ENCODE peak calls at places on chromosomes 1 and 21, in six cellular contexts. S is endothelial cell of umbilical vein, W is WTC11, I is HepG2, Q is A549, G is H1. E is an unnamed sample.

GRCh38 chr1:198118136-198118535 is 38.7 kb upstream of the NEK7 start:
- DNase-seq in G (no peak), S (peak), Q (no peak), W (no peak), I (no peak), E (no peak)

GRCh38 chr1:208111646-208112200 is 132.5 kb downstream of the PLXNA2 start:
- DNase-seq in G (no peak), I (no peak), Q (no peak), S (no peak), W (no peak), E (no peak)

GRCh38 chr1:233140974-233141373 is 154.6 kb downstream of the PCNX2 start:
- DNase-seq in S (peak), Q (no peak), I (no peak), W (no peak), G (no peak), E (no peak)

GRCh38 chr21:31721381-31721780 is 10.5 kb downstream of the SCAF4 start:
- DNase-seq in G (no peak), Q (no peak), W (no peak), S (no peak), I (no peak), E (no peak)

GRCh38 chr1:184214128-184214527 is 162.6 kb downstream of the TSEN15 start:
- DNase-seq in Q (no peak), I (no peak), S (no peak), W (no peak), G (no peak), E (no peak)

GRCh38 chr1:1259948-1260614 is 13.6 kb upstream of the C1QTNF12 start:
- DNase-seq in Q (no peak), S (no peak), W (no peak), I (no peak), G (no peak), E (no peak)

GRCh38 chr1:51523931-51524330 is 4.9 kb upstream of the EPS15 start:
- DNase-seq in W (no peak), G (no peak), S (no peak), Q (no peak), I (no peak), E (no peak)

GRCh38 chr1:169601096-169601881 is 15.0 kb upstream of the F5 start:
- DNase-seq in S (peak), I (peak), W (no peak), Q (peak), G (no peak), E (peak)

GRCh38 chr1:66778969-66779368 is 22.1 kb downstream of the INSL5 start:
- DNase-seq in S (no peak), G (no peak), Q (no peak), W (no peak), I (no peak), E (no peak)

GRCh38 chr1:154324669-154325582 is at the start of gene ATP8B2:
- DNase-seq in W (peak), I (peak), S (peak), G (peak), Q (peak), E (peak)

GRCh38 chr1:82538876-82539275 is 738.1 kb downstream of the ADGRL2 start:
- DNase-seq in G (no peak), I (no peak), Q (no peak), S (peak), W (no peak), E (no peak)

GRCh38 chr1:86948212-86948611 is 33.8 kb downstream of the HS2ST1 start:
- DNase-seq in W (no peak), Q (no peak), G (no peak), S (no peak), I (no peak), E (no peak)

GRCh38 chr1:1267488-1268283 is 6.0 kb downstream of the UBE2J2 start:
- DNase-seq in W (no peak), Q (no peak), I (no peak), G (no peak), S (no peak), E (no peak)

GRCh38 chr1:11229178-11229577 is 33.2 kb downstream of the MTOR start:
- DNase-seq in S (no peak), G (no peak), Q (no peak), I (no peak), W (no peak), E (no peak)

GRCh38 chr1:227767401-227768396 is 32.5 kb downstream of the SNAP47 start:
- DNase-seq in W (no peak), S (no peak), G (no peak), I (no peak), Q (no peak), E (no peak)

GRCh38 chr21:36082140-36082742 is 12.4 kb downstream of the CBR1 start:
- DNase-seq in I (no peak), W (no peak), S (no peak), G (no peak), Q (no peak), E (peak)

GRCh38 chr1:170707116-170707515 is 43.2 kb downstream of the PRRX1 start:
- DNase-seq in W (no peak), I (no peak), S (no peak), Q (no peak), G (no peak), E (no peak)

GRCh38 chr1:45380125-45380524 is 39.9 kb upstream of the MUTYH start:
- DNase-seq in G (no peak), I (no peak), S (no peak), Q (no peak), W (no peak), E (no peak)

GRCh38 chr1:113792471-113792870 is 19.8 kb downstream of the RSBN1 start:
- DNase-seq in I (no peak), Q (no peak), W (no peak), G (no peak), S (no peak), E (no peak)

GRCh38 chr1:97632075-97632474 is 288.8 kb downstream of the DPYD start:
- DNase-seq in I (no peak), S (peak), G (no peak), W (no peak), Q (no peak), E (no peak)

GRCh38 chr1:245751671-245752070 is 596.9 kb downstream of the KIF26B start:
- DNase-seq in I (no peak), S (no peak), G (no peak), W (no peak), Q (no peak), E (no peak)

GRCh38 chr1:224867715-224868114 is 61.8 kb upstream of the DNAH14 start:
- DNase-seq in S (no peak), W (no peak), I (no peak), G (no peak), Q (no peak), E (no peak)

GRCh38 chr21:36700295-36700960 is 1.5 kb downstream of the SIM2 start:
- DNase-seq in I (no peak), W (no peak), Q (no peak), G (peak), S (no peak), E (no peak)

GRCh38 chr1:234316486-234316885 is 56.8 kb upstream of the COA6 start:
- DNase-seq in S (no peak), Q (no peak), I (no peak), W (no peak), G (no peak), E (no peak)

GRCh38 chr1:165598676-165599059 is 32.4 kb upstream of the MGST3 start:
- DNase-seq in S (no peak), Q (no peak), W (no peak), G (no peak), I (no peak), E (no peak)

GRCh38 chr21:35674895-35675470 is 385.3 kb downstream of the SETD4 start:
- DNase-seq in W (no peak), S (no peak), Q (no peak), G (no peak), I (no peak), E (no peak)

GRCh38 chr1:84224905-84225304 is 76.6 kb upstream of the SAMD13 start:
- DNase-seq in S (no peak), W (no peak), I (no peak), Q (no peak), G (no peak), E (no peak)

GRCh38 chr1:248372394-248372793 is 3.2 kb upstream of the OR2T6 start:
- DNase-seq in G (no peak), Q (no peak), W (no peak), I (no peak), S (no peak), E (no peak)

GRCh38 chr1:154992721-154993571 is 440 bp upstream of the LENEP start:
- DNase-seq in Q (no peak), S (no peak), G (peak), I (no peak), W (no peak), E (peak)

GRCh38 chr1:201307760-201308499 is 24.6 kb downstream of the PKP1 start:
- DNase-seq in G (no peak), W (no peak), Q (peak), I (no peak), S (no peak), E (no peak)

GRCh38 chr1:192809286-192810252 is 730 bp downstream of the RGS2 start:
- DNase-seq in S (peak), I (no peak), G (no peak), W (peak), Q (peak), E (peak)

GRCh38 chr1:43293896-43294760 is 6.7 kb upstream of the TIE1 start:
- DNase-seq in G (no peak), W (no peak), S (peak), Q (no peak), I (no peak), E (no peak)

GRCh38 chr1:162283657-162284056 is 93.0 kb downstream of the SPATA46 start:
- DNase-seq in G (no peak), W (no peak), I (no peak), S (peak), Q (no peak), E (no peak)

GRCh38 chr1:229339520-229339919 is 3.3 kb downstream of the CCSAP start:
- DNase-seq in W (no peak), G (no peak), I (no peak), S (no peak), Q (no peak), E (no peak)

GRCh38 chr1:98661544-98662353 is at the start of gene SNX7:
- DNase-seq in W (peak), S (peak), I (peak), Q (peak), G (peak), E (no peak)

DNA sequence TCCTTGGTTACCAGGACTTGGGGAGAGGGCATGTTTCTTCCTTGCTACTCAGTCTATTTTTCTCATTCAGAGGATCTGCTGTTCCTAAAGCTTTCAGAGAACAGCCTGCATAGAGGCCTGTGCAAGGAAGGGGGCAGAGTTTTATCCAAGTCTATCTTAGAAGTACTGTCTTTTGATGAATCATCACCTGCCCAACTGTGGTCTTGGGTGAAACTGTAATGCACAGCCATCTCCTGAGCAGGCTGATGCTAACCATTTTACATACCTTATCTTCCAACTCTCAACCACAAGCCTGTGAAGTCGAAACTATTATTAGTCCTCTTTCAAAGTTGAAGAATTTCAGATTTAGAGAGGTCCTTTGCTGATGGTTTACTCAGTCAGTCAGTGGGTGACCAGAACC is 368.0 kb downstream of the HHAT start:
- DNase-seq in G (no peak), S (no peak), W (no peak), I (no peak), Q (no peak), E (no peak)
- TF ChIP-seq JUN in G (no peak), S (no peak), W (no peak), I (no peak), Q (no peak), E (no peak)

DNA sequence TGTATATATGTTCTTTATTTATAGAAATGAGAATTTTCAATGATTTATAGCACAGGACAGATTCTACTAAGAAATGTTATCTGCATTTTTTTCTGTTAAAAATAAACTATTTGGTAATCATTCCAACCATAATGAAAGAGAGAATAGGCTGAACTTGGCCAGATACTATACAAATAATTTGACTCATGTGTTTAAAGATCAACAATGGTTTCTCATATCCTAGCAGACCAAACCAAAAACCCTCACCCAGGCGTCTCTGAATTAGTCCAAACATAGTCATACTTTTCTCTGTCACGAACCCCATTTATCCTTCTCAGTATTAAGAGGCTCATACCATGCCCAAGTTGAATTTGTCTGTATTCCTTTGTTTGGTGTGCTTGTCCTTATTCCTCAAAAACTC is 40.3 kb downstream of the RPE65 start:
- DNase-seq in Q (no peak), G (no peak), S (no peak), W (no peak), I (no peak), E (no peak)
- TF ChIP-seq JUN in Q (no peak), G (no peak), S (no peak), W (no peak), I (no peak), E (no peak)

DNA sequence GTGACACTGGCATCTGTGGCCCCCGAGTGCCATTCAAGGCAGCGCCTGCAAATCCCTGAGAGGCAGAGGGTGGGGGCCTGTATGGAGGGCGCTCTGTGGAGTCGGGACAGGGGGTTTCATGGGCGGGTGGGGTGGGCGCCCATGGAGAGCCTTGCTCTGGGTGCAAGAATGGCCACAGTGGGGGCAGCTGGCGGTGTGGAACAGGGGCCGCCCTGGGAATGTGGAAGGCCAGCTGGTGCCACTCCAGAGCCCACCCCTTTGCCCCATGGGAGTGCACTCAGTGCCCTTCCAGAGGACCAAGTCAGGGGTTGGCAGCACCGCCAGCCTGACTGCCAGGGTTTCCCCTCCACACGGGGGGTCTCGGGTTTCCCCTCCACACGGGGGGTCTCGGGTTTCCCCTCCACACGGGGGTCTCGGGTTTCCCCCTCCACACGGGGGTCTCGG is 55.0 kb upstream of the TRAPPC10 start:
- DNase-seq in Q (no peak), G (no peak), I (no peak), S (no peak), W (no peak), E (no peak)
- TF ChIP-seq JUN in Q (no peak), G (no peak), I (no peak), S (no peak), W (no peak), E (no peak)

DNA sequence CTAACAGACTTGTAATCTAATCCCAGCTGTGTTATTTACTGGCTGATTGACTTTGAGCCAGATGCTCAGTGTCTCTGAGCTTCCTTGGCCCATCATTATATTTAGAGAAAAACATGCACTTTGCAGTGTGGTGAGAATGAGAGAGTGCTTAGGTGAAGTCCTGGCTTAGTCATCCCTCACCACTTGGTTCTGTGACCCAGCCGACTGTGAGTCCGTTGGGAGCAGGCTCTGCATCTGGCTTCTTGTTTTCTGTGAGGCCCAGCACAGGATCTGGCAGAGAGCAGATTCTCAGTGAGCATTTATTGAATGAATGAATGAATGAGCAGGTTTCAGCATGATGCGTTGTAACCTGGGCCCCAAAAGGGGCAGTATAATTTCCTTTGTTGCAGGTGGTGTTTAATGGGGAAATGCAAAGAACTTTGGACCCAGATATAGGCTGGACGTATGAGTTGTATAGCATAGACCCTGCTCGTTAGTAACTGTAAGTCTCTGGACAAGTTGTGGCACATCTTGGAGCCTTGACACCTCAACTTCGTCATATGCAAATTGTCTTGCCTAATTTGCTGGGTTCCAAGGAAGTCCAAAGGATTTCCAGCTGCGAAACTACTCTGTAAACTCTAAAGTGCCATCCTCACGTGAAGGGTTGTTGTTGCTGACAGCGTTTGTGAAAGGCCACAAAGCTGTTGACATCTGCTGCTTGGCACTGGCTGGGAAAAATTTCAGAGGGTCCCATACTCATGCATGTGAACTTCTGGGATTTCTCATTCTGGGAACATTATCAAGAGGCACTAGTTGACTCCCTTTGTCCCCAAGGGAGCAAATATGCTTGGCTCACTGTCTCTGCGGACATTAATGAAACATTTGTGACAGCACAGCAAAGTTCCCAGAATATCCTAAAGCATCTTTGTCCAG is 138.8 kb upstream of the USP24 start:
- DNase-seq in W (no peak), Q (no peak), S (no peak), I (no peak), G (no peak), E (no peak)
- TF ChIP-seq JUN in W (no peak), Q (no peak), S (no peak), I (no peak), G (no peak), E (no peak)

GRCh38 chr21:14881863-14882262 is 182.9 kb downstream of the NRIP1 start:
- DNase-seq in W (no peak), G (no peak), Q (no peak), S (no peak), I (no peak), E (no peak)
- TF ChIP-seq JUN in W (no peak), G (no peak), Q (no peak), S (no peak), I (no peak), E (no peak)

DNA sequence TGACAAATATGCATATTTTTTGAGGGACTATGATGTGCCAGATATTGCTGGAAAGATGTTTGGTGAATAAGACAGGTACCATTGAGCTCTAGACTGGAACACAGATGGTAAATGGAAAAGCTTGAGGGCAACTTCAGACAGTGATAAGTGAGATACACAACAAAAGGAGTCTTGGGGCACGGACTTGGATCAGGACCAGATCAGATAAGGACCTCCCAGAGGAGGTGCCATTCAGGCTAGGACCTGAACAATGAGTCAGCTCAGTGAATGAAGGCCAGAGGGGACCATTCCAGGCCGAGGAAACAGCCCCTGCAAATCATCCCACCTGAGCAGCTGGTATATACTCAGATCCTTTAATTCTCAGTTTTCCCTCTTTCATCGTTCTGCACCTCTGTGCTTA is 1.8 kb upstream of the KCNJ15 start:
- DNase-seq in G (no peak), I (no peak), Q (no peak), W (no peak), S (no peak), E (no peak)
- TF ChIP-seq JUN in G (no peak), I (no peak), Q (no peak), W (no peak), S (no peak), E (no peak)

DNA sequence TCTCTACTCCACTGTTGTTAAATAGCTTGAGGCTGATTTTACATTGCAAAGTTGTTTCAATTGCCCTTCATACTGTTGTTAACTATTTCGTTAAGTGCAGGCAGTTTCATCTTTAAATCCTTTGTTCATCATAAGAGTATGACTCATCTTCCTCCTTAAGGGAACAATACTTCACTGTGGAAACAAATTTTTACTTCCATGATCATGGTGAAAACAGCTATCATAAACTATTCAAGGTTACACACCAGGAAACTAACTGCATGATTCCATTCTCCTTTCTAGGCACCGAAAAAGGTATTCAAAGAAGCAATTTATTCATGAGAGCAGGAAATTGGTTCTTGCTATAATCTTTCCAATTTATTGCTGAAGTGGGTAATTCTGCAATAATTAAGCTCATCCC is 593.2 kb downstream of the LRRIQ3 start:
- DNase-seq in S (peak), I (no peak), G (no peak), Q (no peak), W (no peak), E (no peak)
- TF ChIP-seq JUN in S (peak), I (no peak), G (no peak), Q (no peak), W (no peak), E (no peak)

GRCh38 chr1:33455537-33456301 is 16.7 kb upstream of the ZSCAN20 start:
- DNase-seq in I (peak), Q (peak), G (peak), W (peak), S (peak), E (peak)
- TF ChIP-seq JUN in I (no peak), Q (no peak), G (no peak), W (no peak), S (no peak), E (no peak)

GRCh38 chr1:225981714-225982113 is 17.4 kb downstream of the SDE2 start:
- DNase-seq in I (no peak), G (no peak), W (no peak), S (no peak), Q (no peak), E (no peak)

GRCh38 chr1:225979421-225979820 is 19.7 kb downstream of the SDE2 start:
- DNase-seq in Q (no peak), S (no peak), G (no peak), I (no peak), W (no peak), E (no peak)

GRCh38 chr1:225974454-225974853 is 24.7 kb downstream of the SDE2 start:
- DNase-seq in W (no peak), S (no peak), I (no peak), Q (no peak), G (no peak), E (no peak)

GRCh38 chr1:225977937-225978748 is 21.0 kb downstream of the SDE2 start:
- DNase-seq in Q (no peak), W (no peak), I (no peak), G (no peak), S (no peak), E (no peak)

GRCh38 chr1:225980005-225980404 is 19.1 kb downstream of the SDE2 start:
- DNase-seq in S (no peak), I (no peak), G (no peak), Q (no peak), W (no peak), E (no peak)
- TF ChIP-seq JUN in S (no peak), I (no peak), G (no peak), Q (no peak), W (no peak), E (no peak)